ENCODE peak calls at places on chromosome 5, in eight cellular contexts. T is frontal cortex; P is ELF-1; S is GM23248; D is CD8-positive, alpha-beta memory T cell; L is naive B cell; V is NCI-H1417; X is effector CD4-positive, alpha-beta T cell. Q is an unnamed sample.

GRCh38 chr5:122585111-122585415 is 189.8 kb upstream of the SNX2 start:
- DNase-seq in T (no peak), P (no peak), S (no peak), D (no peak), L (no peak), V (no peak), X (no peak), Q (no peak)

GRCh38 chr5:14082523-14082922 is 60.6 kb upstream of the TRIO start:
- DNase-seq in T (no peak), P (no peak), S (no peak), D (no peak), L (no peak), V (no peak), X (no peak), Q (no peak)

GRCh38 chr5:43191740-43192557 is at the start of gene NIM1K:
- DNase-seq in T (peak), P (peak), S (peak), D (peak), L (peak), V (peak), X (no peak), Q (peak)

GRCh38 chr5:102450313-102450990 is 48.3 kb downstream of the SLCO6A1 start:
- DNase-seq in T (no peak), P (peak), S (peak), D (no peak), L (no peak), V (no peak), X (no peak), Q (no peak)

GRCh38 chr5:68246802-68247201 is 31.2 kb downstream of the PIK3R1 start:
- DNase-seq in T (no peak), P (no peak), S (no peak), D (peak), L (peak), V (no peak), X (no peak), Q (no peak)

GRCh38 chr5:143319437-143320302 is 83.8 kb downstream of the NR3C1 start:
- DNase-seq in T (no peak), P (no peak), S (no peak), D (no peak), L (no peak), V (no peak), X (no peak), Q (no peak)

GRCh38 chr5:32388429-32389111 is 56.0 kb downstream of the ZFR start:
- DNase-seq in T (no peak), P (no peak), S (peak), D (no peak), L (no peak), V (no peak), X (no peak), Q (no peak)

GRCh38 chr5:53671447-53671846 is 111.0 kb downstream of the NDUFS4 start:
- DNase-seq in T (no peak), P (peak), S (no peak), D (no peak), L (no peak), V (no peak), X (no peak), Q (no peak)

GRCh38 chr5:72661405-72661804 is 154.2 kb upstream of the ZNF366 start:
- DNase-seq in T (peak), P (no peak), S (peak), D (no peak), L (no peak), V (peak), X (no peak), Q (no peak)

GRCh38 chr5:159838551-159839222 is 77.6 kb upstream of the ADRA1B start:
- DNase-seq in T (no peak), P (no peak), S (no peak), D (no peak), L (no peak), V (no peak), X (no peak), Q (no peak)

GRCh38 chr5:31889131-31889561 is 250.2 kb downstream of the PDZD2 start:
- DNase-seq in T (no peak), P (peak), S (no peak), D (no peak), L (no peak), V (no peak), X (no peak), Q (no peak)

GRCh38 chr5:150540615-150541396 is 32.9 kb downstream of the NDST1 start:
- DNase-seq in T (no peak), P (no peak), S (peak), D (no peak), L (no peak), V (no peak), X (no peak), Q (no peak)

GRCh38 chr5:135015942-135016341 is 18.1 kb downstream of the PITX1 start:
- DNase-seq in T (no peak), P (no peak), S (no peak), D (no peak), L (no peak), V (no peak), X (no peak), Q (no peak)

GRCh38 chr5:71573611-71574010 is 13.5 kb upstream of the MCCC2 start:
- DNase-seq in T (no peak), P (peak), S (no peak), D (no peak), L (no peak), V (no peak), X (no peak), Q (no peak)

GRCh38 chr5:145010834-145011233 is 824.3 kb downstream of the PRELID2 start:
- DNase-seq in T (no peak), P (no peak), S (no peak), D (no peak), L (no peak), V (no peak), X (no peak), Q (no peak)

GRCh38 chr5:125928663-125929062 is 494.5 kb upstream of the GRAMD2B start:
- DNase-seq in T (no peak), P (no peak), S (no peak), D (no peak), L (no peak), V (no peak), X (no peak), Q (no peak)

GRCh38 chr5:40391642-40392041 is 288.1 kb upstream of the PTGER4 start:
- DNase-seq in T (no peak), P (no peak), S (no peak), D (no peak), L (no peak), V (no peak), X (no peak), Q (no peak)

GRCh38 chr5:55993013-55993412 is 1.8 kb downstream of the IL6ST start:
- DNase-seq in T (no peak), P (peak), S (peak), D (no peak), L (no peak), V (peak), X (no peak), Q (no peak)

GRCh38 chr5:27137329-27137728 is 98.9 kb upstream of the CDH9 start:
- DNase-seq in T (no peak), P (no peak), S (no peak), D (no peak), L (no peak), V (no peak), X (no peak), Q (no peak)

GRCh38 chr5:67160985-67161384 is 35.6 kb downstream of the CD180 start:
- DNase-seq in T (no peak), P (peak), S (peak), D (no peak), L (no peak), V (no peak), X (peak), Q (no peak)

GRCh38 chr5:139649082-139649991 is 1.2 kb downstream of the CXXC5 start:
- DNase-seq in T (no peak), P (peak), S (peak), D (no peak), L (peak), V (peak), X (no peak), Q (no peak)

GRCh38 chr5:22846686-22847085 is 6.5 kb downstream of the CDH12 start:
- DNase-seq in T (no peak), P (no peak), S (no peak), D (no peak), L (no peak), V (no peak), X (no peak), Q (no peak)

GRCh38 chr5:6544561-6544935 is 88.3 kb downstream of the NSUN2 start:
- DNase-seq in T (no peak), P (no peak), S (no peak), D (no peak), L (no peak), V (no peak), X (no peak), Q (no peak)

GRCh38 chr5:7828269-7828668 is 22.7 kb downstream of the CFAP90 start:
- DNase-seq in T (no peak), P (no peak), S (no peak), D (no peak), L (no peak), V (no peak), X (no peak), Q (no peak)

GRCh38 chr5:35129276-35129675 is 81.5 kb upstream of the AGXT2 start:
- DNase-seq in T (no peak), P (no peak), S (peak), D (no peak), L (no peak), V (no peak), X (no peak), Q (no peak)

GRCh38 chr5:73218552-73219171 is 45.7 kb downstream of the TMEM174 start:
- DNase-seq in T (no peak), P (no peak), S (peak), D (no peak), L (no peak), V (peak), X (no peak), Q (peak)

GRCh38 chr5:135233477-135233876 is 165.6 kb downstream of the MACROH2A1 start:
- DNase-seq in T (no peak), P (no peak), S (no peak), D (no peak), L (no peak), V (no peak), X (no peak), Q (no peak)

GRCh38 chr5:3010953-3011763 is 259.7 kb upstream of the IRX2 start:
- DNase-seq in T (no peak), P (no peak), S (no peak), D (no peak), L (no peak), V (no peak), X (no peak), Q (no peak)

GRCh38 chr5:179170606-179171005 is 110.4 kb downstream of the ZNF354C start:
- DNase-seq in T (no peak), P (no peak), S (no peak), D (no peak), L (no peak), V (no peak), X (no peak), Q (no peak)

GRCh38 chr5:147809830-147810666 is 21.4 kb downstream of the SPINK1 start:
- DNase-seq in T (no peak), P (no peak), S (no peak), D (no peak), L (peak), V (no peak), X (no peak), Q (no peak)

GRCh38 chr5:171166766-171167165 is 142.3 kb upstream of the TLX3 start:
- DNase-seq in T (no peak), P (no peak), S (no peak), D (no peak), L (no peak), V (peak), X (no peak), Q (no peak)

GRCh38 chr5:72767289-72768010 is 49.0 kb upstream of the TNPO1 start:
- DNase-seq in T (no peak), P (peak), S (peak), D (no peak), L (no peak), V (peak), X (no peak), Q (no peak)

GRCh38 chr5:132136906-132137305 is 63.3 kb downstream of the CSF2 start:
- DNase-seq in T (no peak), P (no peak), S (peak), D (no peak), L (no peak), V (no peak), X (no peak), Q (peak)

GRCh38 chr5:158139161-158139560 is 280.2 kb upstream of the CLINT1 start:
- DNase-seq in T (no peak), P (no peak), S (peak), D (no peak), L (no peak), V (no peak), X (no peak), Q (no peak)